ENCODE peak calls at places on chromosomes 6 and 20, in nine cellular contexts. M is neural crest cell, Q is progenitor cell of endocrine pancreas, R is RWPE1, G is AG09309, B is mesothelial cell of epicardium, J is ovary, F is foreskin fibroblast, K is Calu3. T is an unnamed sample.
A peak's percentile ranks its signal among the peaks of the same experiment; 100 is the strongest.

GRCh38 chr6:148203970-148204369 is 138.7 kb upstream of the SASH1 start:
- DNase-seq in G (peak; percentile 52), F (peak; percentile 44), M (no peak), B (no peak), K (no peak), J (no peak), Q (no peak), R (no peak), T (peak; percentile 57)

GRCh38 chr6:35427851-35428321 is 24.3 kb upstream of the FANCE start:
- DNase-seq in R (no peak), F (peak; percentile 92), M (no peak), B (no peak), Q (no peak), J (no peak), G (no peak), K (no peak), T (no peak)

GRCh38 chr6:25014806-25015560 is 79.2 kb upstream of the RIPOR2 start:
- DNase-seq in B (no peak), M (no peak), F (peak; percentile 58), R (no peak), Q (no peak), G (peak; percentile 43), K (no peak), J (no peak), T (no peak)

GRCh38 chr6:74073429-74073828 is 377.4 kb downstream of the CD109 start:
- DNase-seq in Q (no peak), K (no peak), B (no peak), M (no peak), R (peak; percentile 69), F (peak; percentile 90), J (no peak), G (no peak), T (no peak)

GRCh38 chr6:150068173-150068785 is 642 bp downstream of the ULBP3 start:
- DNase-seq in Q (no peak), G (no peak), M (no peak), B (no peak), F (no peak), R (no peak), K (no peak), J (no peak), T (no peak)

GRCh38 chr6:142207265-142207877 is 60.3 kb downstream of the VTA1 start:
- DNase-seq in J (no peak), M (peak; percentile 20), F (peak; percentile 76), R (peak; percentile 22), B (no peak), G (peak; percentile 16), K (peak; percentile 44), Q (peak; percentile 20), T (no peak)

GRCh38 chr20:10661261-10661660 is 12.5 kb downstream of the JAG1 start:
- DNase-seq in F (no peak), G (no peak), Q (no peak), M (no peak), J (no peak), B (no peak), K (no peak), R (no peak), T (no peak)

GRCh38 chr6:17343215-17343614 is 50.2 kb upstream of the CAP2 start:
- DNase-seq in M (no peak), R (no peak), J (no peak), K (no peak), Q (no peak), F (no peak), G (no peak), B (no peak), T (no peak)

GRCh38 chr20:18922898-18923297 is 109.3 kb downstream of the SCP2D1 start:
- DNase-seq in F (no peak), J (no peak), G (no peak), B (no peak), K (no peak), R (no peak), Q (no peak), M (no peak), T (no peak)
- TF ChIP-seq CTCF in F (no peak), J (no peak), G (no peak), B (no peak), K (no peak), R (no peak), Q (no peak), M (no peak), T (no peak)

GRCh38 chr6:111872521-111873177 is 603 bp downstream of the FYN start:
- DNase-seq in B (peak; percentile 27), K (peak; percentile 29), J (peak; percentile 28), F (peak; percentile 80), M (peak; percentile 37), G (no peak), R (no peak), Q (peak; percentile 18), T (peak; percentile 45)
- TF ChIP-seq CTCF in B (no peak), K (no peak), J (no peak), F (no peak), M (no peak), G (no peak), R (no peak), Q (no peak), T (no peak)

DNA sequence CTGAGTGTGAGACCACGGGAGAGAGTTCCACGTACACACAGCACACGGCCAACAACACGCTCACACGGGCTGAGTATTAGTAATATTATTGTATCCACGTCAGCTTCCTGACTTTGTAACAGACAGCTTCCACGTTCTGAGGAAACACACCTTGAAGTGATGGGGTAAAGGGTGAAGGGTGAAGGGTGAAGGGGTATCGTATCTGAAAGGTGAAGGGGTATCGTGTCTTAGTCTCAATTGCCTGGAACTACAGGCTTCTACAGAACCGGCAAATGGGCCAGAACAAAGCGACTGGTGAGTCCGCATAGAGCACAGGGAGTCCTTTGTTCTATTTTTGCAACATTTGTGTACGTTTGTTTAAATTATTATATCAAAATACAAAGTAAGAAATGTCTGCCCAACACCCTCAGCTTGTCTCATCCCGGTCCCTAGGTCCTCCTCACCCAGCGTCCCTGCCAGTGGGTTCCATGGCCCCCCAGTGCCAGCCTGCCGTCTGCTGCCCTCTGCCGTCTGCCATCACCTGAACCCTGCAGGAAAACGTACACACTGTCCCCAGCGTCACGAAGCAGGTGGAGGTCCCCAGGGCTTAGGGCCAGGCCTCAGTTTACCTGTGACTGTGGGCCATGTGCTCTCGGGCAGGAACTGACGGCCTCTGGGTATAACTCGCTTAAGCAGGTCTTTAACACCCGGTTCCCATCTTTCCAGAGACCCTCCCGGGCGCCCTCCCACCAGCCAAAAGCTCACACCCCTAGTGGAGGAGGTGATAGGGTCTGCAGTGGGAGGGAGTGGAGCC is 4.4 kb upstream of the HELZ2 start:
- DNase-seq in B (no peak), G (no peak), K (no peak), M (no peak), J (no peak), F (no peak), Q (no peak), R (no peak), T (no peak)
- TF ChIP-seq CTCF in B (no peak), G (no peak), K (peak; percentile 9), M (no peak), J (no peak), F (no peak), Q (no peak), R (no peak), T (no peak)

GRCh38 chr6:39086294-39086693 is 28.7 kb downstream of the SAYSD1 start:
- DNase-seq in J (no peak), R (no peak), B (no peak), K (no peak), M (no peak), G (no peak), F (no peak), Q (no peak), T (peak; percentile 60)

GRCh38 chr6:39090036-39090435 is 24.9 kb downstream of the SAYSD1 start:
- DNase-seq in R (no peak), B (no peak), G (no peak), J (no peak), M (no peak), Q (no peak), K (no peak), F (no peak), T (no peak)

GRCh38 chr6:39086711-39087110 is 28.3 kb downstream of the SAYSD1 start:
- DNase-seq in F (no peak), B (no peak), J (no peak), K (no peak), G (no peak), R (no peak), Q (no peak), M (no peak), T (no peak)

GRCh38 chr6:39087197-39087596 is 27.8 kb downstream of the SAYSD1 start:
- DNase-seq in J (no peak), Q (no peak), K (no peak), G (no peak), F (no peak), B (no peak), R (no peak), M (no peak), T (no peak)

DNA sequence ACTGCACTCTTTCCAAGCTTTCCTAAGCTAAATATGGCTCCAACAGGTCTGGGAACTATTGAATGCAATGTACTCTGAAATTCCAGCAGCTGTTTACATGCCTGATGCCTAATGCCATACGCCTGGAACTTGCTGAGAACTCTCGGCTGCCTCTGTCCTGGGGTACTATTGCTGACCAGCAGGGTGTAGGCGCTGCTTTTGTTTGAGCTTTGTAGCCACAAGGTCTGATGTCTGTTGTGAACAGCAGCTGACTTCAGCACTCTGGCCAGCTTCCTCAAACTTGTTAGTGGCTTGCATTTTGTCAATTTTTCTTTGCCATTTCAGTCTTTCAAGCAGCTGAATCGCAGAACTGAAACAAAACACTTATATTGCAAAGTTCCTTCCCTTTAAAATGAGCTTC is 26.7 kb downstream of the SAYSD1 start:
- DNase-seq in B (no peak), Q (peak; percentile 53), K (no peak), F (peak; percentile 54), J (no peak), R (no peak), G (peak; percentile 17), M (peak; percentile 33), T (no peak)
- TF ChIP-seq CTCF in B (peak; percentile 41), Q (peak; percentile 65), K (no peak), F (peak; percentile 31), J (no peak), R (no peak), G (peak; percentile 37), M (peak; percentile 60), T (no peak)